ENCODE peak calls at places on chromosomes 12 and 14, in six cellular contexts. O is OCI-LY7, K is neural progenitor cell, E is GM23248, Q is GM23338, B is hepatocyte. U is an unnamed sample. For H3K4me1, the result is how much of the 10 kb centered on the place peaks cover.

GRCh38 chr12:11584213-11584855 is 65.1 kb upstream of the ETV6 start:
- DNase-seq in O (no peak), K (no peak), B (no peak), E (peak), Q (no peak), U (peak)

GRCh38 chr12:64757778-64758177 is 1.4 kb downstream of the GNS start:
- DNase-seq in B (no peak), Q (no peak), O (no peak), K (no peak), E (peak), U (no peak)

GRCh38 chr14:22664261-22664660 is 20.1 kb upstream of the OR6J1 start:
- DNase-seq in O (no peak), K (no peak), E (no peak), B (peak), Q (no peak), U (no peak)

GRCh38 chr12:91053951-91054715 is 3.7 kb downstream of the KERA start:
- DNase-seq in K (no peak), E (peak), Q (no peak), O (no peak), B (peak), U (peak)

GRCh38 chr14:68111733-68112270 is 292.2 kb downstream of the RAD51B start:
- DNase-seq in K (no peak), Q (no peak), B (no peak), O (no peak), E (no peak), U (peak)

GRCh38 chr14:101027291-101027690 is 123.8 kb upstream of the RTL1 start:
- DNase-seq in K (no peak), O (no peak), E (no peak), Q (no peak), B (no peak), U (no peak)

GRCh38 chr12:14896477-14897184 is 11.0 kb upstream of the MGP start:
- DNase-seq in O (no peak), E (peak), B (peak), Q (no peak), K (no peak), U (no peak)

GRCh38 chr14:58085877-58086276 is 66.1 kb downstream of the ARMH4 start:
- DNase-seq in O (no peak), Q (no peak), E (no peak), B (no peak), K (no peak), U (no peak)

GRCh38 chr12:131607658-131608447 is 103.0 kb upstream of the SFSWAP start:
- DNase-seq in K (no peak), Q (no peak), O (no peak), B (no peak), E (no peak), U (no peak)

GRCh38 chr12:119594772-119595445 is 1.3 kb downstream of the TMEM233 start:
- DNase-seq in Q (peak), E (peak), O (no peak), B (no peak), K (peak), U (no peak)

GRCh38 chr14:27371209-27371608 is 773.4 kb upstream of the NOVA1 start:
- DNase-seq in B (no peak), O (no peak), K (no peak), E (no peak), Q (no peak), U (no peak)

GRCh38 chr14:58732387-58732786 is 94.6 kb downstream of the DACT1 start:
- DNase-seq in Q (no peak), K (no peak), O (no peak), E (no peak), B (no peak), U (peak)

GRCh38 chr12:116123511-116124258 is 153.8 kb downstream of the MED13L start:
- DNase-seq in E (peak), O (peak), K (peak), B (peak), Q (no peak), U (peak)

GRCh38 chr14:72845196-72845595 is 48.7 kb downstream of the DPF3 start:
- DNase-seq in Q (no peak), K (no peak), B (no peak), E (no peak), O (no peak), U (no peak)

GRCh38 chr12:64931981-64932380 is 107.5 kb downstream of the TBC1D30 start:
- DNase-seq in O (no peak), Q (no peak), K (no peak), E (no peak), B (no peak), U (no peak)

GRCh38 chr12:116099664-116100432 is 177.6 kb downstream of the MED13L start:
- DNase-seq in O (no peak), K (no peak), Q (no peak), E (no peak), B (no peak), U (no peak)

GRCh38 chr12:39178837-39179236 is 264.1 kb downstream of the KIF21A start:
- DNase-seq in B (no peak), K (no peak), Q (no peak), E (no peak), O (no peak), U (peak)

GRCh38 chr14:25150934-25151790 is 101.2 kb upstream of the STXBP6 start:
- DNase-seq in Q (peak), E (peak), O (peak), K (peak), B (peak), U (peak)

GRCh38 chr12:88334271-88334670 is 192.2 kb downstream of the TMTC3 start:
- DNase-seq in Q (peak), B (peak), O (peak), E (peak), K (peak), U (peak)

GRCh38 chr12:54421873-54422250 is 2.8 kb upstream of the ITGA5 start:
- DNase-seq in K (no peak), B (no peak), Q (no peak), E (no peak), O (no peak), U (no peak)

GRCh38 chr12:93762059-93762719 is 85.0 kb downstream of the CRADD start:
- DNase-seq in K (no peak), Q (no peak), O (no peak), E (peak), B (no peak), U (no peak)

GRCh38 chr14:104117341-104118005 is 20.9 kb upstream of the KIF26A start:
- DNase-seq in E (no peak), O (no peak), K (peak), Q (no peak), B (no peak), U (no peak)

GRCh38 chr12:122724641-122725243 is 5.9 kb downstream of the HCAR1 start:
- DNase-seq in K (no peak), O (peak), E (no peak), Q (no peak), B (no peak), U (no peak)

GRCh38 chr12:34399631-34400422 is 377.5 kb downstream of the ALG10 start:
- DNase-seq in E (no peak), K (no peak), B (peak), O (no peak), Q (no peak), U (no peak)

GRCh38 chr12:93702707-93703305 is 25.6 kb downstream of the CRADD start:
- DNase-seq in O (no peak), E (peak), B (no peak), Q (no peak), K (no peak), U (no peak)

GRCh38 chr12:39451977-39452376 is 9.1 kb upstream of the KIF21A start:
- DNase-seq in O (no peak), B (no peak), E (no peak), Q (peak), K (no peak), U (no peak)

GRCh38 chr14:53470351-53471043 is 317.4 kb upstream of the DDHD1 start:
- DNase-seq in B (no peak), Q (no peak), O (no peak), E (peak), K (no peak), U (no peak)

GRCh38 chr14:55450124-55450523 is 9.7 kb upstream of the TBPL2 start:
- DNase-seq in Q (no peak), B (no peak), K (no peak), E (no peak), O (no peak), U (no peak)

DNA sequence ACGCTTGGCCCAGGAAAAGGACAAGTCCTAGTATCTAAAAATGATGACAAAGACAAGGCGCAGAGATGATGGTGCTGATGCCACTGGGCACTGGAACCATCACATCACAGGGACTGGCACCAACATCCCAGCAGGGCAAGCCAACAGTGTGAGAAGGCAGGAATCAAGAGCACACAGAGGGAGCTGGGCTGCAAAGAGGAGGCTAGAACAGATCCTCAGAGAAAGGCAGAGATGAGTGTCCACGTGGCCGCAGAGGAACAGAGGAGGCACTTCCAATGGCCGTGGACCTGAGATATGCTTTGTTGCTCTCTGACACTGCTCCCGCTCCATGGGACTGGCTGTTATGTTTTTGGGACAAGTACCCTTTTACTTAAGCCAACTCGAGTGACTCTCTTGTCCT is 17.9 kb downstream of the FOXN3 start:
- DNase-seq in O (no peak), E (no peak), Q (no peak), B (no peak), K (no peak), U (no peak)
- H3K4me1 ChIP-seq in O (half or more), E (under half), Q (half or more), B (under half), K (under half), U (under half)

GRCh38 chr12:27343255-27344000 is 10.8 kb downstream of the BMAL2 start:
- DNase-seq in K (no peak), E (peak), O (no peak), Q (peak), B (peak), U (peak)
- TF ChIP-seq EZH2phosphoT487 in K (no peak), E (no peak), O (no peak), Q (no peak), B (no peak), U (no peak)

GRCh38 chr12:103812789-103813188 is 28.2 kb downstream of the NT5DC3 start:
- DNase-seq in O (no peak), K (no peak), B (no peak), Q (no peak), E (no peak), U (no peak)
- H3K4me1 ChIP-seq in O (under half), K (under half), B (under half), Q (under half), E (under half), U (under half)

GRCh38 chr14:102541771-102542170 is 32.2 kb upstream of the ANKRD9 start:
- DNase-seq in E (no peak), Q (no peak), B (peak), K (peak), O (no peak), U (no peak)

GRCh38 chr14:102544034-102544744 is 34.6 kb upstream of the ANKRD9 start:
- DNase-seq in O (no peak), E (peak), K (peak), B (peak), Q (peak), U (peak)

GRCh38 chr14:102545461-102546265 is 36.1 kb upstream of the ANKRD9 start:
- DNase-seq in K (peak), Q (peak), B (peak), E (peak), O (no peak), U (no peak)

GRCh38 chr14:102547067-102547466 is 37.5 kb upstream of the ANKRD9 start:
- DNase-seq in B (no peak), E (no peak), Q (no peak), O (no peak), K (no peak), U (no peak)

DNA sequence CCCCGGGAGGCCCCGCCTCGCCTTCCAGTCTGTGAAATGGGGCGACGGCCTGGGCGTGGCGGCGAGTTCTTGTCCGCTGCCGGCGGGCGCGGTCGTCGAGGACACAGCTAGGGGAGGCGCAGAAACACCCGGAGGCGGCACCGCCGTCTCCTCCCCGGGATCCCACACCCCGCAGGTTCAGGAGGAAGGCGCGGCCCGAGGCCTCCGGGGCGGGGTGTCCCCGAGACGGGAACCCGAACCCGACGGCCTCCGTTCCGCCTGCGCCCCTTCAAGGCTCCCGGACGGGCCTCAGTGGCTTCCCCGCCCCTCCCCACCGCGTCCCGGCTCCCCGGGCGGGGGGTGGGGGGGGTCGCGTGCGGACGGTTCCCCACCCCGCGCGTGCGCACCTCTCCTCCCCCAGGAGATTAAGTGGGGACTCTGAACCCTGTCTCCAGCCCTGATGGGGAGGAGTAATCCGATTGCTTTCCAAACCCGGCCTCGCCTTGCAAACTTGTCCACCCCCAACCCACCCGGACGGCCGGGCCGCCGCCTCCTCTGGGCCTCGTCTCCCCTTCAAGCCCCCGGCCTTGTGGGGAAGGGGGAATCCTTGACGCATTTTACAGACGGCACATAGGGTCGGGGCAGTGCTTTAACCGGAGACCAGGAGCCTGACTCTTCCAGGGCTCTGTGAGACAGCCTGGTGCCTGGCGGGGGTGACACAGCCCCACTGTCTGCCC is 35.3 kb upstream of the ANKRD9 start:
- DNase-seq in Q (peak), K (peak), B (peak), O (no peak), E (peak), U (no peak)
- TF ChIP-seq EZH2phosphoT487 in Q (no peak), K (peak), B (no peak), O (peak), E (no peak), U (no peak)

GRCh38 chr14:97077253-97077653 is 280.1 kb downstream of the VRK1 start:
- DNase-seq in E (peak), O (no peak), K (peak), B (peak), Q (no peak), U (peak)

GRCh38 chr14:97074456-97074855 is 277.3 kb downstream of the VRK1 start:
- DNase-seq in E (no peak), O (no peak), Q (no peak), K (no peak), B (no peak), U (no peak)

GRCh38 chr14:97071177-97071576 is 274.0 kb downstream of the VRK1 start:
- DNase-seq in K (no peak), O (no peak), B (no peak), E (no peak), Q (no peak), U (no peak)

GRCh38 chr14:97074860-97075259 is 277.7 kb downstream of the VRK1 start:
- DNase-seq in O (no peak), E (no peak), K (no peak), Q (no peak), B (no peak), U (no peak)

DNA sequence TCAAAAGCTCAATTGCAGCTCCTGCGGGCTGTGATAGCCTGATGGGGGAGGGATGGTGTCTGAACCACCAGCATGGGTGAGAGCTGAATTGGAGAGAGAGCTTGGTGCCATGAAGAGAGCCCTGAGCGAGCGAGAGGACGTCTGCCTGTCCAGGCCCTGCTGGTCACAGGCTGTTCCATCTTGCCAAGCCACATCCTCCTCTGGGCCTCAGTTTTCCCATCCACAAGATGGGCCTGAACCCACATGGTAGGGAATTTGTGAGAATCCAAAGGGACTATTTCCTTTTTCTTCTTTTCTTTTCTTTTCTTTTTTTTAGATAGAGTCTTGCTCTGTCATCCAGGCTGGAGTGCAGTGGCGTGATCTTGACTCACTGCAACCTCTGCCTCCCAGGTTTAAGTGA is 276.4 kb downstream of the VRK1 start:
- DNase-seq in O (no peak), K (no peak), E (no peak), Q (no peak), B (no peak), U (no peak)
- H3K4me1 ChIP-seq in O (under half), K (under half), E (under half), Q (under half), B (under half), U (under half)

GRCh38 chr12:28104893-28105864 is 85.1 kb upstream of the CCDC91 start:
- DNase-seq in K (no peak), O (no peak), Q (no peak), E (no peak), B (no peak), U (no peak)
- TF ChIP-seq EZH2phosphoT487 in K (no peak), O (no peak), Q (no peak), E (no peak), B (no peak), U (no peak)

DNA sequence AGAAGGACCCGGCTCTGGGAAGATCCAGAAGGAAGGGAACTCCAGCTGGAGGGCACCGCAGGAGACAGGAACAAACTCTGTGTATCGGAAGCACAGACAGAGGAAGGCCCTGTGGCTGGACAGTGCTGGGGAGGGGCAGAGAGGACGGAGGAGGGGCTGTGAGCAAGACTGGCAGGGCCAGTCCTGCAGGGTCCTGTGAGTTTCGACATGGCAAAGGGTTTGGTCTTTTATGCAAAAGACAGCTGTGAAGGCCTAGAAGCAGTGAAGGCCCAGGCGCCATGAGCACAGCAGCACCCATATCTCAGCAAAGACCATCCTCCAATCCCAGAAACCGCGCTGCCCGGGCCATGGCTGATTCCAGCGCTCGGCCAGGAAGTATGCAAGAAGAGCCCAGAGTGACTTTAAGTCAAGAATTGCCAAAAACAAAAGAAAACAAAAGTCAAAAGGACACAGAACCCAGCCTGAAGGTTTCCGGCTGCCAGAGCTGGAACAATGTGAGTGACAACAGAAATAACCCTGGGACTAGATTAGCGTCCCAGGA is 126.5 kb downstream of the NCOR2 start:
- DNase-seq in O (no peak), B (no peak), Q (no peak), K (peak), E (peak), U (peak)
- H3K4me1 ChIP-seq in O (under half), B (under half), Q (under half), K (under half), E (under half), U (under half)

U was measured in PC-3.